ENCODE peak calls at places on chromosome 6, in ten cellular contexts. H is mammary epithelial cell; E is NCI-H1105 treated with DMSO at 0.1 percent for 48 hours; S is RCC 7860; L is effector CD4-positive, alpha-beta T cell; J is neural progenitor cell; K is Kasumi-1; G is activated T-helper 1 cell treated with anti-CD3 and anti-CD28 coated beads, Interleukin-2, amount 50 U/mL, for 16 hours; X is OCI-LY7; U is astrocyte of the cerebellum. Y is an unnamed sample.

GRCh38 chr6:106359989-106360409 is 518 bp upstream of the CRYBG1 start:
- DNase-seq in H (no peak), E (no peak), S (no peak), L (no peak), J (no peak), K (peak), G (no peak), X (no peak), U (no peak), Y (no peak)

GRCh38 chr6:28953039-28953872 is 29.5 kb upstream of the TRIM27 start:
- DNase-seq in H (peak), E (peak), S (peak), L (peak), J (peak), K (no peak), G (no peak), X (peak), U (no peak), Y (no peak)

GRCh38 chr6:170116643-170117042 is 174.2 kb downstream of the DLL1 start:
- DNase-seq in H (no peak), E (no peak), S (no peak), L (no peak), J (no peak), K (no peak), G (no peak), X (no peak), U (no peak), Y (no peak)

GRCh38 chr6:12051861-12052368 is 39.8 kb downstream of the HIVEP1 start:
- DNase-seq in H (no peak), E (no peak), S (no peak), L (peak), J (no peak), K (peak), G (no peak), X (peak), U (peak), Y (no peak)

GRCh38 chr6:151475653-151476523 is 17.9 kb upstream of the CCDC170 start:
- DNase-seq in H (peak), E (peak), S (peak), L (peak), J (peak), K (peak), G (no peak), X (peak), U (no peak), Y (peak)

GRCh38 chr6:122726649-122727048 is 52.9 kb upstream of the FABP7 start:
- DNase-seq in H (peak), E (peak), S (no peak), L (no peak), J (peak), K (peak), G (no peak), X (no peak), U (no peak), Y (no peak)

GRCh38 chr6:96841241-96841824 is 4.1 kb upstream of the GPR63 start:
- DNase-seq in H (no peak), E (no peak), S (no peak), L (no peak), J (no peak), K (no peak), G (no peak), X (no peak), U (no peak), Y (no peak)

GRCh38 chr6:106620931-106621672 is 8.2 kb downstream of the RTN4IP1 start:
- DNase-seq in H (no peak), E (no peak), S (no peak), L (no peak), J (no peak), K (no peak), G (no peak), X (no peak), U (peak), Y (no peak)

GRCh38 chr6:6605873-6606272 is 17.4 kb downstream of the LY86 start:
- DNase-seq in H (no peak), E (no peak), S (no peak), L (no peak), J (no peak), K (no peak), G (no peak), X (no peak), U (no peak), Y (no peak)

GRCh38 chr6:133247581-133247980 is 6.4 kb downstream of the EYA4 start:
- DNase-seq in H (no peak), E (no peak), S (no peak), L (no peak), J (no peak), K (no peak), G (no peak), X (no peak), U (no peak), Y (no peak)

GRCh38 chr6:86978251-86978650 is 40.9 kb downstream of the HTR1E start:
- DNase-seq in H (no peak), E (no peak), S (no peak), L (no peak), J (no peak), K (no peak), G (no peak), X (no peak), U (no peak), Y (no peak)

GRCh38 chr6:1611572-1612385 is 2.1 kb downstream of the FOXC1 start:
- DNase-seq in H (peak), E (no peak), S (no peak), L (no peak), J (peak), K (peak), G (no peak), X (no peak), U (no peak), Y (no peak)

GRCh38 chr6:2958331-2958711 is 13.0 kb downstream of the SERPINB6 start:
- DNase-seq in H (no peak), E (no peak), S (no peak), L (no peak), J (no peak), K (peak), G (no peak), X (no peak), U (no peak), Y (peak)

GRCh38 chr6:168683621-168684020 is 242.6 kb downstream of the SMOC2 start:
- DNase-seq in H (no peak), E (no peak), S (no peak), L (no peak), J (peak), K (no peak), G (no peak), X (no peak), U (no peak), Y (peak)

GRCh38 chr6:77893391-77893790 is 240.6 kb downstream of the MEI4 start:
- DNase-seq in H (no peak), E (no peak), S (no peak), L (no peak), J (no peak), K (no peak), G (no peak), X (no peak), U (no peak), Y (no peak)

GRCh38 chr6:55543633-55544309 is 35.2 kb downstream of the HMGCLL1 start:
- DNase-seq in H (no peak), E (no peak), S (no peak), L (no peak), J (peak), K (no peak), G (no peak), X (no peak), U (no peak), Y (no peak)

GRCh38 chr6:166660157-166660686 is 33.2 kb upstream of the RPS6KA2 start:
- DNase-seq in H (no peak), E (no peak), S (no peak), L (no peak), J (no peak), K (no peak), G (no peak), X (no peak), U (no peak), Y (no peak)

GRCh38 chr6:134436950-134437349 is 119.0 kb upstream of the SGK1 start:
- DNase-seq in H (no peak), E (no peak), S (no peak), L (no peak), J (no peak), K (no peak), G (no peak), X (peak), U (no peak), Y (no peak)

GRCh38 chr6:163387317-163387716 is 27.2 kb upstream of the QKI start:
- DNase-seq in H (peak), E (no peak), S (no peak), L (no peak), J (no peak), K (no peak), G (no peak), X (no peak), U (no peak), Y (no peak)

Y was measured in C1 segment of cervical spinal cord.